ENCODE peak calls at places on chromosomes 7 and 10, in six cellular contexts. K is adrenal gland, B is transverse colon, W is prostate gland, J is IMR-90, E is NB4. G is an unnamed sample.

GRCh38 chr7:29289156-29290021 is 94.8 kb downstream of the CHN2 start:
- DNase-seq in K (peak), E (peak), B (peak), W (no peak), J (no peak), G (no peak)

GRCh38 chr7:115672024-115672423 is 358.5 kb downstream of the TFEC start:
- DNase-seq in J (peak), E (no peak), B (no peak), W (no peak), K (no peak), G (no peak)

GRCh38 chr7:126774077-126774476 is 478.7 kb downstream of the GRM8 start:
- DNase-seq in E (peak), K (no peak), B (no peak), J (no peak), W (no peak), G (no peak)

GRCh38 chr7:41592226-41592625 is 110.7 kb downstream of the INHBA start:
- DNase-seq in E (peak), W (no peak), K (no peak), J (no peak), B (no peak), G (no peak)

GRCh38 chr7:89238156-89238555 is 442.6 kb upstream of the TEX47 start:
- DNase-seq in J (peak), W (no peak), E (no peak), K (no peak), B (no peak), G (no peak)

GRCh38 chr7:55178863-55179773 is 160.3 kb downstream of the EGFR start:
- DNase-seq in B (no peak), J (no peak), E (no peak), W (no peak), K (no peak), G (no peak)

GRCh38 chr10:75294518-75294865 is 58.7 kb upstream of the COMTD1 start:
- DNase-seq in W (peak), B (no peak), K (peak), J (no peak), E (no peak), G (no peak)

GRCh38 chr7:158501300-158502067 is 86.1 kb downstream of the PTPRN2 start:
- DNase-seq in E (no peak), K (no peak), J (no peak), W (no peak), B (no peak), G (no peak)

GRCh38 chr10:44340557-44340956 is 44.3 kb downstream of the CXCL12 start:
- DNase-seq in K (no peak), W (no peak), E (no peak), J (no peak), B (no peak), G (no peak)

GRCh38 chr7:4707980-4708411 is 25.9 kb downstream of the FOXK1 start:
- DNase-seq in W (no peak), K (no peak), E (no peak), B (no peak), J (no peak), G (no peak)

DNA sequence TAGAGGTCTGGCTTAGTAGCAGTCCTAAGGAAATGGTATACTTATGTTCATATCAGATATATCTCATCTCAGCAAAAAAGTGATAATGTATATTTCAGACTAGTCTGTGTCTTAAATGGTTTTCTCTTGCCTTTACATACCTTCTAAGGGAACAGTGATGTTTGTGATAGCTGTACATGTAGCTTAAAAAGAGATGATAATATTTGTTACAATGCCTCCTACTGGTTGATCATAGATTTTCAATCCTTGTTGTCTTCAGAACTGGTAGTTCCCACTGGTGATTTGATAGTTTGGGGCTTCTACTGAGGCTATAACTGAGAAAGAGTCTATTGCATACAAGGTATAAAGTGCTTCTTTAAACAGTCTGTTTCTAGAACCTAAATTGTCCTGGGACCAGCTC is 90.1 kb downstream of the BTRC start:
- DNase-seq in K (no peak), B (no peak), E (peak), W (no peak), J (peak), G (no peak)
- TF ChIP-seq CTCF in K (no peak), B (no peak), E (peak), W (peak), J (peak), G (peak)

GRCh38 chr10:93039721-93040120 is 20.9 kb upstream of the CYP26C1 start:
- DNase-seq in B (no peak), J (peak), E (peak), K (no peak), W (no peak), G (no peak)
- TF ChIP-seq CTCF in B (no peak), J (peak), E (peak), K (peak), W (no peak), G (peak)

DNA sequence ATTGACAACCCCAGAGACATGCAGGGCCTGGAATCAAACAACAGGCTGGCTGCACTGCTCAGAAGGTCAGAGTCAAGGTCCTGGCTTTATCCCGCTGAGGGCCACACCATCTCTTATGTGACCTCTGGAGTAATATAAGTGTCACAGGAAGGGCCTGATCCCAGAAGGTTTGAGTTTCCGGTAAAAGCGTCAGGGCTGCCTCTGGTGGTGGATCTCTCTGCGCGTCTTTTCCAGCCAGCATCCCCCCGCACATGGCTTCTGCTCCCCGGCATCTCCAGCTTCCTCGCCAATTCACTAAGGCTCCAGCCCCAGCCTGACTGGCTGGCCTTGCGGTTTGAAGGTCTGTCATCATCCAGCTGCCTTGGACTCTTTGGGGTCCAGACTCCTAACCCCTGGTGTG is 54.2 kb downstream of the SNX10 start:
- DNase-seq in E (no peak), B (no peak), W (no peak), J (no peak), K (no peak), G (no peak)
- TF ChIP-seq CTCF in E (no peak), B (no peak), W (no peak), J (no peak), K (no peak), G (no peak)

DNA sequence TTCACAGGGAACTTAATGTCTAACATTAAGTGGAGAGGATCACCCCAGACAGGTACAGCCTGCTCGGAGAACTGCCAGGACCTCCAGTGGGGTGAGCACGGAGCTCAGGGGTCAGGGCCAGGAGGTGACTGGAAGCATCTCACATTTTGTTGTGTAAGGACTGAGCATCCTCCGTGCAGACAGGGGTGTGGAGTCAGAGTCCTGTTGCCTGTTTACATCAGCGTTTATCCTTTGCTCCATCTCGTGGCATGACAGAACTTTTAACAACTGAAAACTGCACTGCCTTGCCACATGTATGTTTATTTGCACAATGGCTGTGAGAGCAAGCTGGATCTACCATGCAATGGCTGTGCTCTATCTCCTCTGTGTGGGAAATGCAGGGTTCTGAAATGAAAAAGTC is 175.4 kb upstream of the AKR1E2 start:
- DNase-seq in B (no peak), E (no peak), K (no peak), W (no peak), J (peak), G (no peak)
- TF ChIP-seq CTCF in B (no peak), E (no peak), K (no peak), W (no peak), J (no peak), G (peak)

GRCh38 chr7:134004829-134005505 is 122.2 kb upstream of the LRGUK start:
- DNase-seq in B (no peak), K (no peak), W (no peak), J (no peak), E (no peak), G (no peak)
- TF ChIP-seq CTCF in B (no peak), K (no peak), W (no peak), J (no peak), E (no peak), G (no peak)

GRCh38 chr7:22863156-22863899 is 40.7 kb upstream of the TOMM7 start:
- DNase-seq in J (no peak), B (no peak), K (no peak), W (no peak), E (no peak), G (no peak)
- TF ChIP-seq CTCF in J (no peak), B (no peak), K (no peak), W (no peak), E (no peak), G (no peak)

GRCh38 chr7:155296788-155297516 is 726 bp upstream of the INSIG1 start:
- DNase-seq in B (peak), J (peak), E (peak), W (peak), K (peak), G (no peak)
- TF ChIP-seq CTCF in B (peak), J (peak), E (peak), W (peak), K (peak), G (peak)

GRCh38 chr10:69123306-69123746 is 652 bp upstream of the VPS26A start:
- DNase-seq in J (peak), K (no peak), E (no peak), B (peak), W (peak), G (no peak)
- TF ChIP-seq CTCF in J (peak), K (no peak), E (no peak), B (no peak), W (no peak), G (peak)

DNA sequence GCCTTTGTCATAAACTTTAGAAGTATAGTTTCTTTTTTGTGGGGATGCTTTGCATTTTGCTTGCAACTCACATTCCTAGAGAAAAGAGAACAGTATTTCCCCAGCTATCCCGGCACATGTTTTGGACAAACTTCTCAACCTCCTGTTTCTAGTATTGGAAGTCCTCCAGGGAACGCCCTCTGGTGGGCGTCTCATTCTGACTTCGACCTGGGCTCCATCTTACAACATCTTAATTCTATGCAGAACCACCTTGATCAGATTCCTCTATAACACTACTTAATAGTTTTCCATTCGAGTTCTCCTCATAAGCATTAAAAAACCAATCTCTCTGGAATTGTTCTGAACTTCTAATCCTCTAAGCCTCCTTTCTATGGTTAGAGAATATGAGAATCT is 139.5 kb upstream of the FZD8 start:
- DNase-seq in B (peak), K (no peak), E (peak), W (no peak), J (no peak), G (no peak)
- TF ChIP-seq CTCF in B (no peak), K (no peak), E (peak), W (no peak), J (peak), G (peak)

G was measured in chondrocyte.